ENCODE peak calls at places on chromosomes 5 and 9, in four cellular contexts. One of them, this sample, is unnamed.

GRCh38 chr9:4997196-4997595 is 12.1 kb downstream of the JAK2 start:
- DNase-seq in upper lobe of right lung: no peak
- DNase-seq in sigmoid colon: no peak
- DNase-seq in AG04449: no peak
- DNase-seq in this sample: no peak

GRCh38 chr5:92800360-92800759 is 780.7 kb downstream of the NR2F1-AS1 start:
- DNase-seq in upper lobe of right lung: no peak
- DNase-seq in sigmoid colon: no peak
- DNase-seq in AG04449: peak
- DNase-seq in this sample: no peak

GRCh38 chr9:93087971-93088655 is 7.9 kb upstream of the CARD19 start:
- DNase-seq in AG04449: no peak
- DNase-seq in upper lobe of right lung: peak
- DNase-seq in sigmoid colon: peak
- DNase-seq in this sample: no peak

GRCh38 chr9:98678244-98678842 is 30.4 kb downstream of the GABBR2 start:
- DNase-seq in upper lobe of right lung: no peak
- DNase-seq in sigmoid colon: no peak
- DNase-seq in AG04449: no peak
- DNase-seq in this sample: no peak

GRCh38 chr9:137083418-137084004 is 3.3 kb upstream of the MAN1B1 start:
- DNase-seq in AG04449: peak
- DNase-seq in upper lobe of right lung: peak
- DNase-seq in sigmoid colon: peak
- DNase-seq in this sample: peak

GRCh38 chr5:35143841-35144240 is 86.4 kb downstream of the PRLR start:
- DNase-seq in sigmoid colon: no peak
- DNase-seq in AG04449: no peak
- DNase-seq in upper lobe of right lung: no peak
- DNase-seq in this sample: no peak

GRCh38 chr9:7520396-7520795 is 279.2 kb downstream of the DMAC1 start:
- DNase-seq in AG04449: no peak
- DNase-seq in upper lobe of right lung: no peak
- DNase-seq in sigmoid colon: no peak
- DNase-seq in this sample: no peak

GRCh38 chr5:63961598-63962161 is 565 bp downstream of the HTR1A start:
- DNase-seq in AG04449: no peak
- DNase-seq in sigmoid colon: no peak
- DNase-seq in upper lobe of right lung: peak
- DNase-seq in this sample: no peak

GRCh38 chr5:17235736-17236330 is 18.4 kb downstream of the BASP1 start:
- DNase-seq in sigmoid colon: no peak
- DNase-seq in upper lobe of right lung: no peak
- DNase-seq in AG04449: no peak
- DNase-seq in this sample: no peak

GRCh38 chr5:75050415-75050814 is 1.9 kb downstream of the GCNT4 start:
- DNase-seq in upper lobe of right lung: no peak
- DNase-seq in AG04449: no peak
- DNase-seq in sigmoid colon: no peak
- DNase-seq in this sample: no peak

GRCh38 chr9:83060557-83060956 is 2.4 kb downstream of the RASEF start:
- DNase-seq in upper lobe of right lung: no peak
- DNase-seq in AG04449: no peak
- DNase-seq in sigmoid colon: no peak
- DNase-seq in this sample: no peak

GRCh38 chr5:175288048-175288621 is 155.8 kb downstream of the DRD1 start:
- DNase-seq in sigmoid colon: no peak
- DNase-seq in upper lobe of right lung: no peak
- DNase-seq in AG04449: no peak
- DNase-seq in this sample: no peak

GRCh38 chr9:128635266-128636023 is 21.2 kb downstream of the DYNC2I2 start:
- DNase-seq in AG04449: peak
- DNase-seq in upper lobe of right lung: peak
- DNase-seq in sigmoid colon: peak
- DNase-seq in this sample: peak

GRCh38 chr9:76917299-76917698 is 11.4 kb upstream of the PRUNE2 start:
- DNase-seq in sigmoid colon: no peak
- DNase-seq in upper lobe of right lung: no peak
- DNase-seq in AG04449: no peak
- DNase-seq in this sample: no peak

GRCh38 chr5:178313316-178313715 is 80.7 kb upstream of the PHYKPL start:
- DNase-seq in sigmoid colon: peak
- DNase-seq in AG04449: no peak
- DNase-seq in upper lobe of right lung: peak
- DNase-seq in this sample: no peak

GRCh38 chr9:133690111-133690561 is 48.0 kb downstream of the SARDH start:
- DNase-seq in AG04449: no peak
- DNase-seq in upper lobe of right lung: peak
- DNase-seq in sigmoid colon: no peak
- DNase-seq in this sample: no peak

GRCh38 chr9:33697171-33697570 is 98.2 kb upstream of the PRSS3 start:
- DNase-seq in sigmoid colon: no peak
- DNase-seq in upper lobe of right lung: no peak
- DNase-seq in AG04449: no peak
- DNase-seq in this sample: no peak

GRCh38 chr9:33690156-33690908 is 105.0 kb upstream of the PRSS3 start:
- DNase-seq in sigmoid colon: no peak
- DNase-seq in upper lobe of right lung: no peak
- DNase-seq in AG04449: no peak
- DNase-seq in this sample: no peak

GRCh38 chr9:33698267-33698666 is 97.1 kb upstream of the PRSS3 start:
- DNase-seq in sigmoid colon: no peak
- DNase-seq in upper lobe of right lung: no peak
- DNase-seq in AG04449: no peak
- DNase-seq in this sample: no peak

GRCh38 chr9:33695856-33696255 is 99.5 kb upstream of the PRSS3 start:
- DNase-seq in upper lobe of right lung: no peak
- DNase-seq in AG04449: no peak
- DNase-seq in sigmoid colon: no peak
- DNase-seq in this sample: no peak

GRCh38 chr9:33695299-33695698 is 100.1 kb upstream of the PRSS3 start:
- DNase-seq in sigmoid colon: no peak
- DNase-seq in upper lobe of right lung: no peak
- DNase-seq in AG04449: no peak
- DNase-seq in this sample: no peak
- TF ChIP-seq CTCF in sigmoid colon: no peak
- TF ChIP-seq CTCF in upper lobe of right lung: no peak
- TF ChIP-seq CTCF in AG04449: no peak
- TF ChIP-seq CTCF in this sample: no peak

DNA sequence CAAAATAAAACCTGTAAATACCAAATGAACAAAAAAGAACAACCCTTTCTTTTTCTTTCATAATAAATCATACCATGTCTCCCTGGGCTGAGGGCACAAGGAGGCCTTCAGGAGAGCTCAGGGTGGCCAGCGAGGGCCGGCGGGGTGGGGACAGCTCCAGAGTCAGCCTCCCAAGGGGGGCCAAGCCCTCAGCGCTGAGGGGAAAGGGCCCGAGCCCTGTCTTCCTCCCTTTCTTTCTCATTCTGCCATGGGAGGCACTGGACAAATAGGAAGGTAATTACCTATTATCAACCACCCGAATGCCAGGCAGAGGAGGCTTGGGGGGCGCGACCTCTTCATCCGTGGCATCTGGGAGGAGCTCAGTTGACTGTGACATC is 83.5 kb downstream of the PRRT1B start:
- DNase-seq in sigmoid colon: no peak
- DNase-seq in AG04449: no peak
- DNase-seq in upper lobe of right lung: peak
- DNase-seq in this sample: no peak
- H3K4me3 ChIP-seq in sigmoid colon: no peak
- H3K4me3 ChIP-seq in AG04449: no peak
- H3K4me3 ChIP-seq in upper lobe of right lung: no peak
- H3K4me3 ChIP-seq in this sample: no peak

GRCh38 chr5:140116716-140117115 is 2.8 kb downstream of the PURA start:
- DNase-seq in upper lobe of right lung: no peak
- DNase-seq in AG04449: no peak
- DNase-seq in sigmoid colon: no peak
- DNase-seq in this sample: no peak

GRCh38 chr5:140117523-140117922 is 3.6 kb downstream of the PURA start:
- DNase-seq in AG04449: no peak
- DNase-seq in upper lobe of right lung: no peak
- DNase-seq in sigmoid colon: no peak
- DNase-seq in this sample: no peak

GRCh38 chr5:140115186-140115500 is 1.2 kb downstream of the PURA start:
- DNase-seq in upper lobe of right lung: no peak
- DNase-seq in sigmoid colon: no peak
- DNase-seq in AG04449: no peak
- DNase-seq in this sample: no peak

GRCh38 chr5:140114341-140115185 is 654 bp downstream of the PURA start:
- DNase-seq in AG04449: no peak
- DNase-seq in sigmoid colon: peak
- DNase-seq in upper lobe of right lung: peak
- DNase-seq in this sample: no peak

GRCh38 chr5:140118294-140118936 is 4.5 kb downstream of the PURA start:
- DNase-seq in AG04449: no peak
- DNase-seq in upper lobe of right lung: no peak
- DNase-seq in sigmoid colon: no peak
- DNase-seq in this sample: no peak
- TF ChIP-seq CTCF in AG04449: no peak
- TF ChIP-seq CTCF in upper lobe of right lung: peak
- TF ChIP-seq CTCF in sigmoid colon: no peak
- TF ChIP-seq CTCF in this sample: peak

GRCh38 chr9:16704096-16704488 is 166.4 kb downstream of the BNC2 start:
- DNase-seq in sigmoid colon: no peak
- DNase-seq in AG04449: no peak
- DNase-seq in upper lobe of right lung: no peak
- DNase-seq in this sample: no peak

GRCh38 chr9:16701347-16701746 is 169.1 kb downstream of the BNC2 start:
- DNase-seq in upper lobe of right lung: no peak
- DNase-seq in AG04449: no peak
- DNase-seq in sigmoid colon: no peak
- DNase-seq in this sample: no peak

GRCh38 chr9:16708638-16709435 is 161.6 kb downstream of the BNC2 start:
- DNase-seq in upper lobe of right lung: no peak
- DNase-seq in AG04449: no peak
- DNase-seq in sigmoid colon: no peak
- DNase-seq in this sample: no peak

GRCh38 chr9:16704489-16705111 is 165.9 kb downstream of the BNC2 start:
- DNase-seq in sigmoid colon: peak
- DNase-seq in upper lobe of right lung: no peak
- DNase-seq in AG04449: no peak
- DNase-seq in this sample: no peak

GRCh38 chr9:16705121-16705604 is 165.3 kb downstream of the BNC2 start:
- DNase-seq in upper lobe of right lung: peak
- DNase-seq in AG04449: peak
- DNase-seq in sigmoid colon: peak
- DNase-seq in this sample: peak
- H3K4me3 ChIP-seq in upper lobe of right lung: peak
- H3K4me3 ChIP-seq in AG04449: peak
- H3K4me3 ChIP-seq in sigmoid colon: peak
- H3K4me3 ChIP-seq in this sample: peak

DNA sequence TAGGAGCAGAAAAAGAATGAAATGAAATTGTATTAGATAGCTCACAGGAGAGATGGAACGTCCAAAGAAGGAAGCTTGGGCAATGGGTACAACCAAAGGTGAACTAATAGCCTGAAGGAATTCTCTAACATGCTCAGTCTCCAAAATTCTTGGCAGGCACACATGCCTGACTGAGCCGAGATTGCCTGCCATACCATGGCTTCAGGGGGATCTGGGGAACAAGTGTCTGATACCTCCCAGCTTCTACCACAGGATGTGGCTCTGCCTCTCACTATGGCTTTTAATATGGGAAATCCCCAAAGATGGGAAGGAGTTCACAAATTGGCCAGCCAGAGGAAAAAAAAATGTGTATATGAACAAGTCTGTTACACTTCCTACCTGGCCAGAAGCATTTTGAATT is 3.6 kb upstream of the PALM2AKAP2 start:
- DNase-seq in upper lobe of right lung: no peak
- DNase-seq in AG04449: no peak
- DNase-seq in sigmoid colon: no peak
- DNase-seq in this sample: no peak
- TF ChIP-seq CTCF in upper lobe of right lung: no peak
- TF ChIP-seq CTCF in AG04449: no peak
- TF ChIP-seq CTCF in sigmoid colon: no peak
- TF ChIP-seq CTCF in this sample: no peak